ENCODE peak calls at places on chromosomes 12 and 14, in four cellular contexts. One of them, this sample, is unnamed.

GRCh38 chr12:24996102-24996797 is 47.3 kb upstream of the BCAT1 start:
- DNase-seq in mucosa of descending colon: no peak
- DNase-seq in KBM-7: no peak
- DNase-seq in activated CD4-positive, alpha-beta T cell treated with anti-CD3 and anti-CD28 coated beads, Interleukin-2, amount 10 ng/mL, durations not matched to agents 7 days and 5 days: no peak
- DNase-seq in this sample: no peak

GRCh38 chr14:101707285-101707842 is 54.1 kb upstream of the PPP2R5C start:
- DNase-seq in mucosa of descending colon: peak
- DNase-seq in KBM-7: peak
- DNase-seq in activated CD4-positive, alpha-beta T cell treated with anti-CD3 and anti-CD28 coated beads, Interleukin-2, amount 10 ng/mL, durations not matched to agents 7 days and 5 days: peak
- DNase-seq in this sample: peak

GRCh38 chr12:128069359-128069997 is 197.5 kb upstream of the TMEM132C start:
- DNase-seq in mucosa of descending colon: peak
- DNase-seq in KBM-7: peak
- DNase-seq in activated CD4-positive, alpha-beta T cell treated with anti-CD3 and anti-CD28 coated beads, Interleukin-2, amount 10 ng/mL, durations not matched to agents 7 days and 5 days: peak
- DNase-seq in this sample: peak

GRCh38 chr12:12387521-12387920 is 30.6 kb downstream of the BORCS5 start:
- DNase-seq in mucosa of descending colon: no peak
- DNase-seq in KBM-7: no peak
- DNase-seq in activated CD4-positive, alpha-beta T cell treated with anti-CD3 and anti-CD28 coated beads, Interleukin-2, amount 10 ng/mL, durations not matched to agents 7 days and 5 days: no peak
- DNase-seq in this sample: no peak

GRCh38 chr12:51869490-51869865 is 18.4 kb upstream of the ANKRD33 start:
- DNase-seq in mucosa of descending colon: no peak
- DNase-seq in KBM-7: no peak
- DNase-seq in activated CD4-positive, alpha-beta T cell treated with anti-CD3 and anti-CD28 coated beads, Interleukin-2, amount 10 ng/mL, durations not matched to agents 7 days and 5 days: no peak
- DNase-seq in this sample: no peak

GRCh38 chr14:92934196-92935085 is 11.5 kb downstream of the CHGA start:
- DNase-seq in mucosa of descending colon: no peak
- DNase-seq in KBM-7: no peak
- DNase-seq in activated CD4-positive, alpha-beta T cell treated with anti-CD3 and anti-CD28 coated beads, Interleukin-2, amount 10 ng/mL, durations not matched to agents 7 days and 5 days: no peak
- DNase-seq in this sample: no peak

GRCh38 chr14:72980863-72981262 is 46.0 kb downstream of the ZFYVE1 start:
- DNase-seq in mucosa of descending colon: no peak
- DNase-seq in KBM-7: no peak
- DNase-seq in activated CD4-positive, alpha-beta T cell treated with anti-CD3 and anti-CD28 coated beads, Interleukin-2, amount 10 ng/mL, durations not matched to agents 7 days and 5 days: no peak
- DNase-seq in this sample: no peak

GRCh38 chr14:33943081-33943480 is 7.8 kb downstream of the EGLN3 start:
- DNase-seq in mucosa of descending colon: peak
- DNase-seq in KBM-7: no peak
- DNase-seq in activated CD4-positive, alpha-beta T cell treated with anti-CD3 and anti-CD28 coated beads, Interleukin-2, amount 10 ng/mL, durations not matched to agents 7 days and 5 days: no peak
- DNase-seq in this sample: peak

GRCh38 chr14:104014764-104015163 is 70.7 kb upstream of the ASPG start:
- DNase-seq in mucosa of descending colon: no peak
- DNase-seq in KBM-7: no peak
- DNase-seq in activated CD4-positive, alpha-beta T cell treated with anti-CD3 and anti-CD28 coated beads, Interleukin-2, amount 10 ng/mL, durations not matched to agents 7 days and 5 days: no peak
- DNase-seq in this sample: no peak

GRCh38 chr12:97181571-97182265 is 274.7 kb downstream of the NEDD1 start:
- DNase-seq in mucosa of descending colon: no peak
- DNase-seq in KBM-7: no peak
- DNase-seq in activated CD4-positive, alpha-beta T cell treated with anti-CD3 and anti-CD28 coated beads, Interleukin-2, amount 10 ng/mL, durations not matched to agents 7 days and 5 days: no peak
- DNase-seq in this sample: no peak

GRCh38 chr14:42192659-42193425 is 586.2 kb downstream of the LRFN5 start:
- DNase-seq in mucosa of descending colon: no peak
- DNase-seq in KBM-7: no peak
- DNase-seq in activated CD4-positive, alpha-beta T cell treated with anti-CD3 and anti-CD28 coated beads, Interleukin-2, amount 10 ng/mL, durations not matched to agents 7 days and 5 days: no peak
- DNase-seq in this sample: peak

GRCh38 chr14:22112004-22112403 is 438.4 kb upstream of the OR4E1 start:
- DNase-seq in mucosa of descending colon: peak
- DNase-seq in KBM-7: peak
- DNase-seq in activated CD4-positive, alpha-beta T cell treated with anti-CD3 and anti-CD28 coated beads, Interleukin-2, amount 10 ng/mL, durations not matched to agents 7 days and 5 days: peak
- DNase-seq in this sample: no peak

GRCh38 chr14:61625171-61625570 is 70.1 kb upstream of the HIF1A start:
- DNase-seq in mucosa of descending colon: no peak
- DNase-seq in KBM-7: no peak
- DNase-seq in activated CD4-positive, alpha-beta T cell treated with anti-CD3 and anti-CD28 coated beads, Interleukin-2, amount 10 ng/mL, durations not matched to agents 7 days and 5 days: no peak
- DNase-seq in this sample: no peak